ENCODE peak calls at places on chromosomes 13 and 19, in seven cellular contexts. I is CD8-positive, alpha-beta T cell; X is adrenal gland; R is transverse colon; E is right lobe of liver; F is heart right ventricle; C is A549. N is an unnamed sample. For H3K9me3, the result is how much of the 10 kb centered on the place peaks cover.

GRCh38 chr13:109654341-109655205 is 131.8 kb downstream of the IRS2 start:
- DNase-seq in F (no peak), R (no peak), X (no peak), C (no peak), I (no peak), E (no peak), N (no peak)

GRCh38 chr13:83622422-83622784 is 259.9 kb downstream of the SLITRK1 start:
- DNase-seq in F (no peak), I (no peak), C (no peak), X (no peak), E (no peak), R (no peak), N (no peak)

GRCh38 chr19:42286349-42287016 is 15.4 kb upstream of the PRR19 start:
- DNase-seq in C (no peak), F (peak), E (peak), I (no peak), R (no peak), X (peak), N (no peak)

GRCh38 chr13:30373727-30374126 is 48.6 kb upstream of the UBE2L5 start:
- DNase-seq in E (no peak), X (no peak), I (no peak), C (no peak), R (peak), F (no peak), N (no peak)

GRCh38 chr13:42971670-42972355 is 20.2 kb downstream of the EPSTI1 start:
- DNase-seq in C (no peak), I (no peak), X (no peak), F (no peak), R (no peak), E (no peak), N (no peak)

GRCh38 chr19:18173054-18173571 is 500 bp upstream of the IFI30 start:
- DNase-seq in X (peak), E (peak), R (peak), C (no peak), F (no peak), I (no peak), N (no peak)

GRCh38 chr13:30832845-30833332 is 73.2 kb upstream of the MEDAG start:
- DNase-seq in X (peak), I (peak), C (peak), F (no peak), E (no peak), R (peak), N (no peak)

GRCh38 chr19:29505034-29505824 is 20.6 kb upstream of the VSTM2B start:
- DNase-seq in C (no peak), R (no peak), E (peak), I (no peak), F (no peak), X (no peak), N (no peak)

GRCh38 chr19:6076675-6077463 is 33.4 kb downstream of the RFX2 start:
- DNase-seq in E (no peak), X (peak), I (no peak), R (no peak), C (peak), F (no peak), N (no peak)

GRCh38 chr13:21691928-21692327 is 21.1 kb downstream of the FGF9 start:
- DNase-seq in X (no peak), C (no peak), E (no peak), F (no peak), I (no peak), R (no peak), N (no peak)

GRCh38 chr13:20708216-20708615 is 4.7 kb downstream of the IL17D start:
- DNase-seq in I (no peak), X (no peak), E (no peak), F (no peak), R (no peak), C (no peak), N (no peak)

GRCh38 chr19:49533551-49534488 is 6.0 kb downstream of the RCN3 start:
- DNase-seq in F (peak), C (peak), R (peak), E (peak), I (peak), X (peak), N (peak)

GRCh38 chr19:39631178-39631577 is 24.5 kb upstream of the LGALS16 start:
- DNase-seq in R (no peak), X (no peak), C (no peak), E (no peak), I (no peak), F (no peak), N (no peak)

GRCh38 chr13:44267966-44268365 is 105.7 kb upstream of the SERP2 start:
- DNase-seq in C (peak), E (no peak), X (no peak), F (no peak), R (no peak), I (no peak), N (no peak)

GRCh38 chr13:98581971-98582702 is 5.2 kb upstream of the STK24 start:
- DNase-seq in I (no peak), C (no peak), R (no peak), F (no peak), X (no peak), E (no peak), N (no peak)

GRCh38 chr19:3818479-3818878 is 32.3 kb upstream of the MATK start:
- DNase-seq in I (no peak), R (no peak), F (no peak), X (no peak), C (no peak), E (no peak), N (no peak)

GRCh38 chr13:102089177-102089576 is 312.7 kb downstream of the FGF14 start:
- DNase-seq in C (no peak), E (no peak), X (no peak), R (no peak), F (no peak), I (no peak), N (no peak)

GRCh38 chr19:1063030-1063908 is 3.7 kb upstream of the ARHGAP45 start:
- DNase-seq in C (peak), R (no peak), X (no peak), F (no peak), I (no peak), E (peak), N (peak)

GRCh38 chr19:15269806-15270205 is 37.6 kb upstream of the EPHX3 start:
- DNase-seq in F (no peak), I (no peak), C (no peak), E (peak), X (no peak), R (no peak), N (no peak)

GRCh38 chr19:30086220-30086619 is 144.2 kb downstream of the URI1 start:
- DNase-seq in I (no peak), E (peak), R (no peak), F (no peak), C (no peak), X (no peak), N (no peak)

GRCh38 chr19:6690160-6690885 is 20.4 kb upstream of the TNFSF14 start:
- DNase-seq in C (no peak), E (peak), X (no peak), F (no peak), I (no peak), R (no peak), N (no peak)

GRCh38 chr13:94599877-94600276 is 1.8 kb upstream of the GPR180 start:
- DNase-seq in E (no peak), R (no peak), F (no peak), X (no peak), C (no peak), I (no peak), N (no peak)

GRCh38 chr19:3655402-3656072 is 28.9 kb upstream of the CACTIN start:
- DNase-seq in E (no peak), I (no peak), C (no peak), R (peak), X (no peak), F (no peak), N (peak)

GRCh38 chr13:41064493-41064892 is 3.2 kb downstream of the WBP4 start:
- DNase-seq in R (no peak), X (no peak), C (no peak), I (no peak), E (no peak), F (no peak), N (no peak)

GRCh38 chr13:64849174-64849573 is 2381.0 kb downstream of the PCDH9 start:
- DNase-seq in E (no peak), F (no peak), X (no peak), C (no peak), I (no peak), R (no peak), N (no peak)

GRCh38 chr13:42270160-42270856 is 1.6 kb upstream of the AKAP11 start:
- DNase-seq in X (no peak), I (no peak), E (no peak), F (no peak), C (no peak), R (no peak), N (no peak)

GRCh38 chr13:26991508-26992181 is 180.0 kb downstream of the USP12 start:
- DNase-seq in I (no peak), F (no peak), R (no peak), C (peak), X (peak), E (peak), N (no peak)

GRCh38 chr19:5341448-5341820 is 822 bp upstream of the PTPRS start:
- DNase-seq in R (no peak), E (no peak), I (no peak), C (no peak), X (no peak), F (no peak), N (no peak)

GRCh38 chr13:113978741-113979481 is 5.0 kb upstream of the C13orf46 start:
- DNase-seq in C (no peak), I (no peak), X (no peak), E (peak), F (no peak), R (no peak), N (no peak)

GRCh38 chr13:109213714-109214113 is 572.7 kb downstream of the IRS2 start:
- DNase-seq in C (no peak), X (no peak), F (no peak), E (no peak), R (no peak), I (no peak), N (no peak)

GRCh38 chr19:42352216-42352892 is 26.9 kb downstream of the MEGF8 start:
- DNase-seq in R (no peak), I (no peak), F (no peak), E (no peak), C (peak), X (no peak), N (no peak)

GRCh38 chr13:51435002-51435578 is 17.7 kb downstream of the INTS6 start:
- DNase-seq in F (no peak), R (no peak), C (peak), I (no peak), E (no peak), X (no peak), N (no peak)

GRCh38 chr19:49999371-50000010 is 25.7 kb downstream of the VRK3 start:
- DNase-seq in C (no peak), I (no peak), R (no peak), E (no peak), X (no peak), F (no peak), N (no peak)

GRCh38 chr19:12255372-12255771 is 39.3 kb downstream of the ZNF44 start:
- DNase-seq in F (no peak), E (no peak), C (no peak), X (no peak), R (no peak), I (no peak), N (no peak)
- H3K9me3 ChIP-seq in F (under half), E (under half), C (under half), X (under half), R (under half), I (under half), N (under half)

GRCh38 chr19:45862564-45863334 is at the start of gene SYMPK:
- DNase-seq in E (peak), C (peak), I (peak), R (peak), X (peak), F (peak), N (peak)

GRCh38 chr19:45865269-45865948 is 1.3 kb downstream of the FOXA3 start:
- DNase-seq in X (no peak), E (peak), F (no peak), I (no peak), C (no peak), R (peak), N (no peak)

GRCh38 chr19:45864629-45865082 is 530 bp downstream of the FOXA3 start:
- DNase-seq in I (no peak), F (no peak), R (no peak), X (no peak), E (no peak), C (no peak), N (no peak)

GRCh38 chr19:45863335-45863839 is 440 bp upstream of the SYMPK start:
- DNase-seq in F (no peak), C (no peak), I (no peak), R (peak), E (no peak), X (no peak), N (no peak)

GRCh38 chr19:45863840-45864628 is at the start of gene FOXA3:
- DNase-seq in F (no peak), R (peak), E (peak), I (peak), C (peak), X (no peak), N (peak)
- H3K4me3 ChIP-seq in F (peak), R (peak), E (peak), I (peak), C (peak), X (peak), N (peak)

GRCh38 chr13:103884139-103884723 is 818.0 kb upstream of the SLC10A2 start:
- DNase-seq in I (no peak), R (no peak), E (no peak), C (no peak), F (no peak), X (no peak), N (no peak)
- H3K9me3 ChIP-seq in I (under half), R (under half), E (under half), C (under half), F (under half), X (under half), N (under half)

DNA sequence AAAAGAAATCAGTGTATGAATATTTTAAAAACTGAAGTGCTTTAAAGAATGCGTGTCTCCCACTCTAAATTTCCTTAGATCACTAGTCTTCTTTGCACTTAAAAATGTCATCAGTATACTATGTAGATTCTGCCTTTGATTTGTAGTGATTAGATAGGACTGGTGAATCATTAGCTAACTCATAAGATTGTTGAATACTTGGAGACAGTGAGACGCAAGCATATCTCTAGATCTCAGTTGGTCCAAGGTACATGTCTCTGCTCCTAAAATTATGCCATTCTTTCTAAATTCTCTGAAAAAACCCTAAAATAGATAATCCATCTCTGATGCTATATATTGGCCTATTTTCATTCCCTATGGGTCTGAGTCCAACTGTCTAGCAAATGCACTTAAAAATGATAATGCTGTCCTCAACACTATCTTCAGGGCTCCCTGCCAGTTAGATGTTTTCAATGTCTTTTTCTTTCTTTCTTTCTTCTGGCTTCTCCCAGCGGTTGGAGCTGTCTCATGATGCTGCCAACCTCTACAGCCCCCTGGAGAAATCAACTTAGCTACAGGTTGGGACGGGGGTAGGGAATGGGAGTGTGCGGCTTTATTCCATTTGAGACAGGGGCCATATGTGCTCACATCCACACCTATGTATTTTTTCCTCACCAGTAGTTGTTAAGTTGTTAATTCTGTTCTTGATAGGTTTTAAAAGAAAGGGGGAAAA is 301.0 kb downstream of the NDFIP2 start:
- DNase-seq in C (no peak), F (no peak), R (no peak), I (no peak), E (no peak), X (no peak), N (no peak)
- H3K4me3 ChIP-seq in C (no peak), F (no peak), R (no peak), I (no peak), E (no peak), X (no peak), N (no peak)

DNA sequence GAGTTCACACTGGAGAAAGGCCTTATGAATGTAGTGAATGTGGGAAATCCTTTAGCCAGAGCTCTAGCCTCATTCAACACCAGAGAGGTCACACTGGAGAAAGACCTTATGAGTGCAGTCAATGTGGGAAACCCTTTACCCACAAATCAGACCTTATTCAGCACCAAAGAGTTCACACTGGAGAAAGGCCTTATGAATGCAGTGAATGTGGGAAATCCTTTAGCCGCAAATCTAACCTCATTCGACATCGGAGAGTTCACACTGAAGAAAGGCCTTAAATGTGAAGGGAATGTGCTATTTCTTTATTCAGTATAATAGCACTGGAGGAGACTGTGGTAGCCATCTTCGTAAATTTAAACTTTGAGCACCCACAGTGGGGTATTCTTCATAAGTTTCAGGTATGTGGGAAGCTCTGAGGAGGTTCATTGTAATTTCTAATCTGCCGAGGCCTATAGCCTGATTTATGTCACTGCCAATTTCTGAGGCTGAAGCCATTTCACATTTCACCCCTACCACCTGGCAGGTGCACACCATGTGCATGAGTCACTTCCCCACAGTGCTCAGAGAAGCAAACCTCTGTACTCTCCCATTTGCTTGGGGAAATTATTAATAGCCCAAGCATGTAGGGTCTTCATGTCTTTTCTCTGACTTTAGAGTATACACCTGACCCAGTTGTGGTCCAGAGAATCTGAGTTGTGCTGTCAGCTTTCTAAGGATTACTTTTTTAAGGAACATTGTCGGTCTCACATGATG is 6.4 kb downstream of the ZNF551 start:
- DNase-seq in E (no peak), C (no peak), X (no peak), I (no peak), R (no peak), F (no peak), N (no peak)
- H3K9me3 ChIP-seq in E (half or more), C (half or more), X (under half), I (half or more), R (half or more), F (under half), N (under half)

N was measured in WERI-Rb-1.